ENCODE peak calls at places on chromosomes 7 and 10, in five cellular contexts. N is mammary epithelial cell, W is GM23338, J is DND-41, Y is PC-9. O is an unnamed sample.

GRCh38 chr10:123634221-123634620 is 31.9 kb upstream of the GPR26 start:
- DNase-seq in N (no peak), Y (no peak), W (no peak), J (no peak), O (no peak)

GRCh38 chr10:22634606-22635467 is 79.5 kb downstream of the PIP4K2A start:
- DNase-seq in W (no peak), Y (no peak), J (no peak), N (no peak), O (no peak)

GRCh38 chr10:110679633-110680472 is 35.7 kb downstream of the RBM20 start:
- DNase-seq in J (no peak), Y (no peak), W (no peak), N (no peak), O (no peak)

GRCh38 chr10:119687192-119688032 is 36.2 kb downstream of the BAG3 start:
- DNase-seq in N (peak; percentile 56), Y (no peak), W (peak; percentile 98), J (no peak), O (no peak)

GRCh38 chr10:101858723-101859500 is 15.3 kb upstream of the KCNIP2 start:
- DNase-seq in J (no peak), Y (no peak), W (no peak), N (no peak), O (peak; percentile 34)

GRCh38 chr10:104273291-104273690 is 4.3 kb downstream of the GSTO2 start:
- DNase-seq in Y (no peak), N (no peak), W (no peak), J (no peak), O (no peak)

GRCh38 chr10:79386637-79387465 is 39.6 kb downstream of the PPIF start:
- DNase-seq in J (no peak), Y (no peak), N (no peak), W (no peak), O (no peak)

GRCh38 chr10:79162861-79163662 is 94.3 kb downstream of the ZMIZ1 start:
- DNase-seq in N (peak; percentile 21), J (no peak), W (no peak), Y (peak; percentile 86), O (no peak)

GRCh38 chr7:37452346-37452745 is 3.7 kb upstream of the ELMO1 start:
- DNase-seq in N (no peak), J (no peak), Y (no peak), W (peak; percentile 17), O (no peak)

GRCh38 chr10:113073549-113074189 is 123.6 kb downstream of the TCF7L2 start:
- DNase-seq in J (no peak), Y (peak; percentile 96), W (peak; percentile 75), N (no peak), O (no peak)

GRCh38 chr7:130207642-130208041 is at the start of gene SSMEM1:
- DNase-seq in N (peak; percentile 69), Y (no peak), W (no peak), J (no peak), O (no peak)

GRCh38 chr7:155258233-155258575 is 39.5 kb upstream of the INSIG1 start:
- DNase-seq in W (no peak), N (peak; percentile 89), J (no peak), Y (peak; percentile 71), O (no peak)

GRCh38 chr7:70833726-70834125 is 298.2 kb upstream of the GALNT17 start:
- DNase-seq in Y (no peak), N (peak; percentile 95), W (no peak), J (no peak), O (no peak)

GRCh38 chr7:47153076-47153475 is 428.8 kb downstream of the TNS3 start:
- DNase-seq in J (no peak), N (peak; percentile 28), Y (peak; percentile 77), W (no peak), O (no peak)

GRCh38 chr7:102468416-102469350 is 3.9 kb downstream of the LRWD1 start:
- DNase-seq in N (no peak), Y (no peak), W (no peak), J (no peak), O (peak; percentile 2)

GRCh38 chr7:145212050-145212449 is 376.2 kb upstream of the TPK1 start:
- DNase-seq in Y (no peak), W (no peak), J (no peak), N (no peak), O (no peak)

GRCh38 chr7:2539031-2540028 is 16.0 kb downstream of the BRAT1 start:
- DNase-seq in J (no peak), Y (no peak), W (no peak), N (no peak), O (no peak)

DNA sequence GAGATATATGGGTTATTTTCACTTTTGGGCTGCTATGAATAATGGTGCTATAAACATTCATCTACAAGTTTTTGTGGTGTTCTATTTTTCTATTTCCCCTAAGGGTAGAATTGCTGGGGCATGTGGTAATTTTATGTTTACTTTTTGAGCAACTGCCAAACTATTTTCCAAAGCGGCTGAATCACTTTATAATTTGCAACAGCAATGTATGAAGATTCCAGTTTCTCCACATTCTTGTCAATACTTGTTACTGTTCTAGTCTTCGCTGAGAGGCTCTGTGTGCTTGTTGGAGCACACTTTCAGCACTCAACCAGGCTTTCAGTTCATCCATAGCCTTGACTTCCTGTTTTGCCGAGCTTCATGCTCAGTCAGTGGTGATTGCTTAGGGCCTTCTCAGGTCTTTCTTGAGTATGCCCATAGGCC is 39.0 kb downstream of the ADK start:
- DNase-seq in Y (peak; percentile 98), W (no peak), J (peak; percentile 53), N (peak; percentile 98), O (peak; percentile 58)
- H2AFZ ChIP-seq in Y (no peak overlapping the region), W (no peak overlapping the region), J (peak overlapping the region; percentile 57), N (peak overlapping the region; percentile 3), O (peak overlapping the region; percentile 15)

GRCh38 chr7:103988468-103989199 is 824 bp downstream of the RELN start:
- DNase-seq in Y (no peak), W (peak; percentile 41), J (no peak), N (peak; percentile 5), O (no peak)
- TF ChIP-seq EZH2 in Y (no peak), W (peak; percentile 66), J (no peak), N (peak; percentile 80), O (no peak)

GRCh38 chr7:142537760-142538159 is 211.5 kb upstream of the PRSS1 start:
- DNase-seq in N (no peak), J (no peak), W (no peak), Y (no peak), O (no peak)

GRCh38 chr7:142539901-142540300 is 209.4 kb upstream of the PRSS1 start:
- DNase-seq in W (no peak), Y (peak; percentile 94), N (peak; percentile 63), J (no peak), O (peak; percentile 38)

GRCh38 chr7:142533920-142534319 is 215.4 kb upstream of the PRSS1 start:
- DNase-seq in W (no peak), N (no peak), Y (no peak), J (no peak), O (no peak)

GRCh38 chr7:142534726-142535122 is 214.5 kb upstream of the PRSS1 start:
- DNase-seq in N (no peak), W (no peak), J (no peak), Y (no peak), O (no peak)

DNA sequence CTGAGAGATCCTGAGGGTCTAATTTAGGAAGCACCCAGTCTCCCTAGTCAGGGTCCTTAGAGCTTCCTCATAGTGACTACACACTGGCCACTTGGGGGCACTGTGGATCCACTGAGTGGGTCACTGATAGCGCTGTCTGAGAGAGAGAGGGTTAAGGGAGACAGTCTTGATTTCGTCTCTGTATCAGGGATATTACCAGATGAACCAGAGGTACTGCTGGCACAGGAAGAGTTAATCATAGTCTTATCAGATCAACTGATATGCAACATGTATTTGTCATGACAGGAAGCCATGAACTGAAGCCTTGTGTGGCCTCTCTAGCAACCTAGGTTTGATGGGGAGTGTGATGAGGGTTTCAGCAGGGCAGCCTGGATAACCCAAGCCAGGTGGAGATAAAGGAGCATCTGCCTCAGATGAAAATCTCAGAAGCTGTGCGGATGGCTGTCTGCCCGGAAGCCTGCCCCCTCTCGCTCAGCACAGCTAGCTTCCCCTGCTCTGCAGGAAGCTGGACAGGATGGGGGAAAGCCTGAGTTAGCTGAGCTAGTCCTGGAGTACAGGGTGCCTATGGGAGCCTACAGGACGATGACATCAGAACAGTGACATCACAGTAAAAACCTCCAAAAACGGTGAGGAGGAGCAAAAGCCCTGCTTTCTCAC is 214.0 kb upstream of the PRSS1 start:
- DNase-seq in W (peak; percentile 94), N (peak; percentile 70), Y (peak; percentile 84), J (peak; percentile 87), O (peak; percentile 91)
- H2AFZ ChIP-seq in W (peak overlapping the region; percentile 15), N (peak overlapping the region; percentile 62), Y (no peak overlapping the region), J (peak overlapping the region; percentile 46), O (peak overlapping the region; percentile 70)

GRCh38 chr7:28020302-28020940 is 160.2 kb downstream of the JAZF1 start:
- DNase-seq in W (peak; percentile 88), J (peak; percentile 53), N (peak; percentile 73), Y (peak; percentile 69), O (peak; percentile 66)
- TF ChIP-seq EZH2 in W (no peak), J (no peak), N (no peak), Y (no peak), O (no peak)

DNA sequence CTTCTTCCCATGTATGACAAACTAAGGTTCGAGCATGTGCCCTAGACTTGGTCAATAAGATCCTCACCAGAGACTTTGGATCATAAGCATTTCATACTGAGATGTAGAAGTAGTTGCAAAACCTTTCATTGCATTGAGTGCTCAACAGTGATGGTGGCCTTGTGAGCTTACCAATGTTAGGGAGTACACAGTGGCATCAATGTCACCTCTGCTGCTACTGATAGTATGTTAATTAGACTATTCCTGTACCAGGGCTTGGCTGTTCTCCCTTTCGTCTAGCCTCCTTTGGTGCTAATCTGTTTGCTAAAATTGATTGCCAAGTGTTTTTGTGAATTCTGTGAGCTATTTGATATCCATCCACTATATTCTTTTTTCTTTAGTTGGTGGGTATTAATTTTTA is 264.5 kb upstream of the SEMA3C start:
- DNase-seq in N (no peak), Y (no peak), J (no peak), W (no peak), O (no peak)
- H2AFZ ChIP-seq in N (peak overlapping the region; percentile 12), Y (no peak overlapping the region), J (no peak overlapping the region), W (no peak overlapping the region), O (no peak overlapping the region)

GRCh38 chr10:131247873-131248272 is 63.6 kb downstream of the TCERG1L start:
- DNase-seq in N (no peak), Y (no peak), W (no peak), J (no peak), O (no peak)

GRCh38 chr10:131246089-131246488 is 65.4 kb downstream of the TCERG1L start:
- DNase-seq in Y (no peak), W (no peak), N (no peak), J (no peak), O (no peak)

GRCh38 chr10:131246775-131247174 is 64.7 kb downstream of the TCERG1L start:
- DNase-seq in W (no peak), N (no peak), J (no peak), Y (no peak), O (no peak)

GRCh38 chr10:131244836-131245235 is 66.7 kb downstream of the TCERG1L start:
- DNase-seq in J (no peak), W (no peak), N (no peak), Y (no peak), O (no peak)

GRCh38 chr10:131245475-131246059 is 66.0 kb downstream of the TCERG1L start:
- DNase-seq in J (no peak), W (no peak), Y (no peak), N (no peak), O (no peak)
- TF ChIP-seq EZH2 in J (no peak), W (no peak), Y (no peak), N (no peak), O (no peak)